ENCODE peak calls at places on chromosome 6, in six cellular contexts. B is NCI-H510A treated with DMSO at 0.1 percent for 48 hours, F is EL, C is AG20443, O is T-helper 2 cell, V is GM18507. R is an unnamed sample.

GRCh38 chr6:70221025-70221714 is 81.7 kb downstream of the COL9A1 start:
- DNase-seq in V (peak; percentile 5), C (peak; percentile 47), O (no peak), F (peak; percentile 14), B (peak; percentile 12), R (peak; percentile 43)

GRCh38 chr6:170088349-170088951 is 202.4 kb downstream of the DLL1 start:
- DNase-seq in B (no peak), C (no peak), V (no peak), F (no peak), O (no peak), R (no peak)

GRCh38 chr6:66189915-66190314 is 482.9 kb upstream of the EYS start:
- DNase-seq in B (no peak), O (no peak), C (no peak), F (no peak), V (no peak), R (no peak)

GRCh38 chr6:108293527-108294296 is 1.1 kb upstream of the AFG1L start:
- DNase-seq in O (no peak), B (no peak), C (no peak), V (no peak), F (no peak), R (no peak)

GRCh38 chr6:127120109-127120786 is 1.8 kb downstream of the RSPO3 start:
- DNase-seq in F (peak; percentile 1), B (no peak), V (no peak), O (no peak), C (peak; percentile 11), R (no peak)

GRCh38 chr6:28542440-28543293 is 17.0 kb downstream of the GPX5 start:
- DNase-seq in O (no peak), F (peak; percentile 87), V (no peak), C (peak; percentile 40), B (no peak), R (peak; percentile 97)

GRCh38 chr6:104301921-104302320 is 557.8 kb downstream of the HACE1 start:
- DNase-seq in C (no peak), F (no peak), B (no peak), V (no peak), O (no peak), R (no peak)

GRCh38 chr6:36467625-36468024 is 24.8 kb downstream of the KCTD20 start:
- DNase-seq in C (no peak), V (no peak), B (no peak), F (no peak), O (no peak), R (no peak)

GRCh38 chr6:44117397-44118128 is 9.7 kb downstream of the MRPL14 start:
- DNase-seq in B (no peak), O (no peak), F (peak; percentile 54), V (no peak), C (no peak), R (peak; percentile 81)

GRCh38 chr6:15948930-15949900 is 179.7 kb upstream of the MYLIP start:
- DNase-seq in V (no peak), O (no peak), B (peak; percentile 94), C (no peak), F (no peak), R (peak; percentile 90)

GRCh38 chr6:160156842-160157241 is 35.2 kb downstream of the SLC22A1 start:
- DNase-seq in F (peak; percentile 17), O (no peak), B (no peak), C (peak; percentile 32), V (no peak), R (no peak)

GRCh38 chr6:138401960-138402832 is 1.8 kb upstream of the HEBP2 start:
- DNase-seq in C (no peak), V (no peak), O (no peak), F (no peak), B (no peak), R (no peak)

GRCh38 chr6:11021003-11021402 is 23.1 kb downstream of the ELOVL2 start:
- DNase-seq in F (no peak), V (no peak), O (no peak), C (no peak), B (no peak), R (no peak)

GRCh38 chr6:100463685-100464161 is 998 bp downstream of the SIM1 start:
- DNase-seq in C (peak; percentile 22), O (no peak), F (peak; percentile 58), B (no peak), V (no peak), R (peak; percentile 30)

GRCh38 chr6:4888841-4889240 is 112.6 kb downstream of the CDYL start:
- DNase-seq in V (no peak), B (no peak), F (no peak), C (no peak), O (no peak), R (no peak)

GRCh38 chr6:20866940-20867630 is 332.8 kb downstream of the CDKAL1 start:
- DNase-seq in B (no peak), F (no peak), V (no peak), C (no peak), O (no peak), R (no peak)

R was measured in kidney tubule cell.